ENCODE peak calls at places on chromosomes 3 and 15, in six cellular contexts. D, N, W, O, L and Z are unnamed samples.

GRCh38 chr15:79176151-79176550 is 85.6 kb upstream of the RASGRF1 start:
- DNase-seq in N (no peak), D (no peak), L (no peak), O (no peak), W (no peak), Z (no peak)

GRCh38 chr3:143676742-143677141 is 171.5 kb downstream of the SLC9A9 start:
- DNase-seq in O (no peak), D (no peak), N (no peak), L (no peak), W (no peak), Z (no peak)

GRCh38 chr3:59514865-59515482 is 465.1 kb upstream of the CFAP20DC start:
- DNase-seq in W (no peak), D (no peak), L (no peak), N (no peak), O (no peak), Z (no peak)

GRCh38 chr15:40470423-40471104 is at the start of gene CHST14:
- DNase-seq in O (peak), D (no peak), N (peak), W (peak), L (peak), Z (peak)

GRCh38 chr3:46492890-46493547 is 4.8 kb upstream of the RTP3 start:
- DNase-seq in L (no peak), D (no peak), W (no peak), N (no peak), O (no peak), Z (no peak)

GRCh38 chr3:37140899-37141541 is 33.4 kb downstream of the LRRFIP2 start:
- DNase-seq in N (no peak), D (no peak), L (no peak), W (no peak), O (no peak), Z (no peak)

GRCh38 chr3:85068911-85069310 is 110.1 kb downstream of the CADM2 start:
- DNase-seq in D (no peak), W (no peak), L (no peak), N (no peak), O (no peak), Z (no peak)

GRCh38 chr3:30710017-30710416 is 103.6 kb downstream of the TGFBR2 start:
- DNase-seq in O (no peak), D (no peak), W (no peak), L (no peak), N (no peak), Z (no peak)

GRCh38 chr3:49724586-49724985 is 835 bp upstream of the GMPPB start:
- DNase-seq in N (no peak), O (peak), W (peak), D (no peak), L (peak), Z (no peak)

GRCh38 chr3:112136959-112137693 is 4.1 kb upstream of the GCSAM start:
- DNase-seq in D (peak), W (peak), L (no peak), O (no peak), N (peak), Z (peak)

GRCh38 chr15:89067751-89068150 is 20.5 kb upstream of the ABHD2 start:
- DNase-seq in D (no peak), L (no peak), W (peak), O (no peak), N (peak), Z (peak)

GRCh38 chr3:37603722-37604121 is 258.0 kb upstream of the CTDSPL start:
- DNase-seq in L (no peak), D (no peak), N (no peak), W (no peak), O (no peak), Z (no peak)

GRCh38 chr3:14360123-14360881 is 42.1 kb upstream of the SLC6A6 start:
- DNase-seq in D (no peak), W (no peak), O (no peak), L (no peak), N (no peak), Z (no peak)

GRCh38 chr3:196757876-196758739 is 18.5 kb downstream of the PAK2 start:
- DNase-seq in L (no peak), W (no peak), O (no peak), N (peak), D (no peak), Z (peak)

GRCh38 chr3:111851511-111851954 is 7.5 kb upstream of the PHLDB2 start:
- DNase-seq in O (no peak), W (no peak), N (no peak), D (peak), L (no peak), Z (peak)

GRCh38 chr3:37708789-37709188 is 152.9 kb upstream of the CTDSPL start:
- DNase-seq in D (no peak), W (no peak), L (no peak), O (no peak), N (no peak), Z (no peak)

GRCh38 chr3:32778389-32778788 is 39.4 kb upstream of the TRIM71 start:
- DNase-seq in N (no peak), O (no peak), W (no peak), D (no peak), L (no peak), Z (no peak)

GRCh38 chr3:129605593-129606521 is 619 bp downstream of the PLXND1 start:
- DNase-seq in W (peak), D (no peak), N (peak), L (peak), O (peak), Z (peak)

GRCh38 chr3:126501054-126501453 is 16.5 kb downstream of the UROC1 start:
- DNase-seq in L (no peak), D (no peak), W (no peak), O (no peak), N (no peak), Z (no peak)

GRCh38 chr3:138915503-138916498 is 31.1 kb downstream of the FOXL2 start:
- DNase-seq in N (peak), W (peak), D (peak), L (peak), O (peak), Z (peak)

GRCh38 chr3:197432407-197433127 is 123.2 kb downstream of the BDH1 start:
- DNase-seq in W (no peak), L (no peak), O (no peak), D (no peak), N (no peak), Z (no peak)

GRCh38 chr3:50327943-50328691 is at the start of gene TUSC2:
- DNase-seq in N (peak), L (peak), D (peak), O (peak), W (peak), Z (peak)

GRCh38 chr15:59662260-59662659 is 4.9 kb upstream of the GTF2A2 start:
- DNase-seq in L (no peak), O (no peak), D (peak), W (no peak), N (no peak), Z (no peak)

GRCh38 chr3:100548053-100548452 is 55.6 kb downstream of the TMEM45A start:
- DNase-seq in W (no peak), L (no peak), O (no peak), D (no peak), N (no peak), Z (no peak)

GRCh38 chr3:25899352-25900101 is 109.6 kb downstream of the OXSM start:
- DNase-seq in N (no peak), D (no peak), L (no peak), W (no peak), O (no peak), Z (no peak)